ENCODE peak calls at places on chromosomes 2 and 18, in ten cellular contexts. R, V, I, U, H, N, P, A, T and G are unnamed samples.

GRCh38 chr18:55587341-55588000 is 521 bp downstream of the TCF4 start:
- DNase-seq in H (peak; percentile 41), R (peak; percentile 13), U (no peak), V (peak; percentile 67), I (no peak), T (no peak), A (peak; percentile 12), N (peak; percentile 34), P (peak; percentile 30), G (peak; percentile 19)

GRCh38 chr18:74457043-74457742 is at the start of gene DIPK1C:
- DNase-seq in V (no peak), T (no peak), N (no peak), H (no peak), R (no peak), U (no peak), A (no peak), I (no peak), P (no peak), G (no peak)

GRCh38 chr2:222568866-222569265 is 87.0 kb downstream of the FARSB start:
- DNase-seq in U (no peak), V (peak; percentile 58), I (no peak), P (no peak), A (peak; percentile 70), H (peak; percentile 70), R (no peak), T (peak; percentile 26), N (peak; percentile 31), G (no peak)

GRCh38 chr2:73982140-73982617 is 2.5 kb upstream of the TET3 start:
- DNase-seq in R (no peak), I (no peak), N (no peak), V (peak; percentile 42), T (peak; percentile 94), H (peak; percentile 45), U (no peak), P (no peak), A (peak; percentile 93), G (no peak)

GRCh38 chr2:141968377-141968920 is 162.4 kb downstream of the LRP1B start:
- DNase-seq in R (no peak), T (peak; percentile 70), I (no peak), A (peak; percentile 22), V (peak; percentile 33), H (peak; percentile 59), U (no peak), P (no peak), N (no peak), G (no peak)

GRCh38 chr18:27838230-27838629 is 338.7 kb downstream of the CDH2 start:
- DNase-seq in U (no peak), P (no peak), N (no peak), I (no peak), H (peak; percentile 35), T (peak; percentile 88), A (peak; percentile 49), V (no peak), R (no peak), G (no peak)

GRCh38 chr2:7857904-7858303 is 824.0 kb upstream of the ID2 start:
- DNase-seq in U (no peak), R (no peak), A (no peak), V (no peak), T (peak; percentile 97), I (no peak), N (no peak), P (no peak), H (peak; percentile 61), G (no peak)

GRCh38 chr18:79611040-79611681 is 68.4 kb upstream of the CTDP1 start:
- DNase-seq in H (peak; percentile 92), I (no peak), V (peak; percentile 90), T (peak; percentile 88), U (peak; percentile 6), A (peak; percentile 66), R (no peak), N (peak; percentile 48), P (no peak), G (no peak)

GRCh38 chr2:225002039-225002655 is 40.1 kb downstream of the DOCK10 start:
- DNase-seq in H (peak; percentile 48), V (peak; percentile 88), R (peak; percentile 52), I (peak; percentile 67), U (peak; percentile 61), A (peak; percentile 88), P (peak; percentile 39), T (peak; percentile 66), N (peak; percentile 38), G (peak; percentile 80)

GRCh38 chr2:27336173-27336572 is 13.3 kb upstream of the MPV17 start:
- DNase-seq in U (no peak), R (no peak), A (no peak), H (no peak), T (no peak), N (no peak), P (no peak), I (no peak), V (no peak), G (no peak)

GRCh38 chr2:119225926-119226325 is 2.3 kb downstream of the STEAP3 start:
- DNase-seq in P (no peak), U (no peak), H (no peak), T (no peak), V (no peak), R (no peak), A (no peak), I (no peak), N (no peak), G (no peak)

GRCh38 chr2:11370377-11371098 is 26.1 kb upstream of the ROCK2 start:
- DNase-seq in V (peak; percentile 40), U (peak; percentile 73), T (peak; percentile 86), P (no peak), A (peak; percentile 83), H (no peak), I (no peak), R (no peak), N (no peak), G (no peak)

GRCh38 chr18:49723648-49724180 is 89.6 kb downstream of the ACAA2 start:
- DNase-seq in R (no peak), P (no peak), N (no peak), H (peak; percentile 83), U (peak; percentile 59), I (no peak), V (peak; percentile 93), T (peak; percentile 67), A (no peak), G (peak; percentile 68)

GRCh38 chr2:187117483-187117882 is 268.5 kb upstream of the ZSWIM2 start:
- DNase-seq in N (no peak), H (no peak), U (no peak), R (no peak), V (no peak), P (peak; percentile 56), A (peak; percentile 2), T (no peak), I (no peak), G (no peak)

GRCh38 chr2:21228041-21228895 is 104.5 kb downstream of the TDRD15 start:
- DNase-seq in R (no peak), A (no peak), I (no peak), V (no peak), T (no peak), U (no peak), N (no peak), H (no peak), P (no peak), G (no peak)

GRCh38 chr2:230203110-230203676 is 16.6 kb downstream of the SP110 start:
- DNase-seq in U (no peak), R (no peak), V (no peak), P (no peak), T (no peak), H (no peak), N (no peak), A (no peak), I (peak; percentile 6), G (no peak)

GRCh38 chr2:33521791-33522281 is 45.4 kb downstream of the RASGRP3 start:
- DNase-seq in N (no peak), T (no peak), U (no peak), H (peak; percentile 86), R (no peak), V (peak; percentile 80), A (peak; percentile 44), I (no peak), P (no peak), G (no peak)

GRCh38 chr2:61911510-61911909 is 6.0 kb downstream of the COMMD1 start:
- DNase-seq in H (no peak), A (peak; percentile 30), N (no peak), V (no peak), R (no peak), T (peak; percentile 61), I (no peak), U (no peak), P (no peak), G (peak; percentile 22)

GRCh38 chr18:26185267-26185666 is 41.0 kb upstream of the TAF4B start:
- DNase-seq in P (no peak), R (no peak), T (peak; percentile 8), U (no peak), A (peak; percentile 25), V (peak; percentile 7), I (no peak), H (no peak), N (no peak), G (no peak)

GRCh38 chr18:36724169-36724568 is 104.6 kb downstream of the TPGS2 start:
- DNase-seq in U (no peak), A (no peak), H (no peak), N (no peak), R (no peak), P (no peak), T (no peak), I (no peak), V (no peak), G (no peak)

GRCh38 chr2:43762286-43762685 is 11.6 kb upstream of the DYNC2LI1 start:
- DNase-seq in V (no peak), N (no peak), R (no peak), T (peak; percentile 81), P (no peak), I (no peak), U (no peak), A (no peak), H (peak; percentile 66), G (no peak)

GRCh38 chr18:31563778-31564177 is 27.9 kb upstream of the TTR start:
- DNase-seq in N (no peak), T (no peak), U (no peak), A (peak; percentile 24), V (peak; percentile 12), P (no peak), H (no peak), I (no peak), R (no peak), G (no peak)
- TF ChIP-seq CTCF in N (no peak), T (peak; percentile 20), U (peak; percentile 26), A (peak; percentile 42), V (peak; percentile 20), P (peak; percentile 52), H (no peak), I (no peak), R (peak; percentile 42), G (peak; percentile 12)

GRCh38 chr2:197383825-197384224 is 51.0 kb downstream of the SF3B1 start:
- DNase-seq in I (no peak), P (no peak), N (no peak), H (no peak), U (no peak), R (no peak), V (no peak), T (no peak), A (no peak), G (no peak)
- TF ChIP-seq CTCF in I (no peak), P (no peak), N (no peak), H (no peak), U (no peak), R (no peak), V (no peak), T (no peak), A (no peak), G (no peak)

GRCh38 chr2:185955050-185955449 is 216.4 kb downstream of the FSIP2 start:
- DNase-seq in P (no peak), R (no peak), U (no peak), I (no peak), T (no peak), H (no peak), N (no peak), A (no peak), V (no peak), G (no peak)
- TF ChIP-seq CTCF in P (peak; percentile 52), R (no peak), U (no peak), I (no peak), T (no peak), H (no peak), N (no peak), A (no peak), V (no peak), G (no peak)

GRCh38 chr2:19676770-19677169 is 225.0 kb downstream of the TTC32 start:
- DNase-seq in H (no peak), I (no peak), R (no peak), N (no peak), U (no peak), P (peak; percentile 58), A (no peak), T (no peak), V (no peak), G (no peak)
- TF ChIP-seq CTCF in H (no peak), I (no peak), R (no peak), N (no peak), U (no peak), P (peak; percentile 55), A (no peak), T (no peak), V (no peak), G (no peak)